ENCODE peak calls at places on chromosomes 4 and X, in nine cellular contexts. T is neural progenitor cell, B is OCI-LY7, W is PC-3, Y is hepatocyte, Q is MM.1S, G is SK-N-SH, L is HCT116, V is GM23338. N is an unnamed sample.
A peak's percentile ranks its signal among the peaks of the same experiment; 100 is the strongest.

GRCh38 chr4:12137556-12137955 is 708.9 kb upstream of the HS3ST1 start:
- DNase-seq in T (no peak), B (no peak), W (no peak), Y (no peak), Q (no peak), G (no peak), L (no peak), V (no peak), N (no peak)

GRCh38 chr4:145298885-145299284 is 118.5 kb upstream of the OTUD4 start:
- DNase-seq in T (no peak), B (peak; percentile 22), W (peak; percentile 62), Y (no peak), Q (peak; percentile 37), G (no peak), L (no peak), V (no peak), N (no peak)

GRCh38 chr4:125522588-125522987 is 207.8 kb downstream of the FAT4 start:
- DNase-seq in T (no peak), B (no peak), W (no peak), Y (no peak), Q (no peak), G (no peak), L (no peak), V (peak; percentile 14), N (no peak)

GRCh38 chrX:9316096-9316495 is 148.8 kb upstream of the TBL1X start:
- DNase-seq in T (no peak), B (no peak), W (no peak), Y (no peak), Q (no peak), G (no peak), L (no peak), V (no peak), N (no peak)

GRCh38 chr4:3783691-3784306 is 17.6 kb downstream of the ADRA2C start:
- DNase-seq in T (peak; percentile 75), B (no peak), W (peak; percentile 35), Y (peak; percentile 74), Q (no peak), G (no peak), L (no peak), V (peak; percentile 80), N (peak; percentile 48)

GRCh38 chr4:74543983-74544382 is 99.0 kb downstream of the AREG start:
- DNase-seq in T (no peak), B (no peak), W (no peak), Y (peak; percentile 16), Q (no peak), G (no peak), L (no peak), V (no peak), N (peak; percentile 87)

GRCh38 chr4:97987019-97987648 is 156.1 kb downstream of the STPG2 start:
- DNase-seq in T (peak; percentile 8), B (peak; percentile 24), W (peak; percentile 56), Y (peak; percentile 67), Q (peak; percentile 59), G (peak; percentile 41), L (peak; percentile 44), V (peak; percentile 64), N (peak; percentile 31)

GRCh38 chrX:153400146-153401132 is 711 bp downstream of the PNMA6E start:
- DNase-seq in T (peak; percentile 67), B (peak; percentile 63), W (peak; percentile 49), Y (no peak), Q (peak; percentile 48), G (peak; percentile 88), L (peak; percentile 35), V (peak; percentile 76), N (peak; percentile 24)

GRCh38 chr4:144666539-144667175 is 20.7 kb downstream of the HHIP start:
- DNase-seq in T (no peak), B (no peak), W (peak; percentile 72), Y (no peak), Q (no peak), G (no peak), L (peak; percentile 6), V (no peak), N (peak; percentile 24)

GRCh38 chr4:155007660-155008176 is 200.7 kb upstream of the NPY2R start:
- DNase-seq in T (no peak), B (no peak), W (peak; percentile 33), Y (no peak), Q (no peak), G (no peak), L (no peak), V (no peak), N (no peak)

GRCh38 chrX:3326721-3327120 is 19.7 kb downstream of the MXRA5 start:
- DNase-seq in T (no peak), B (no peak), W (no peak), Y (no peak), Q (no peak), G (no peak), L (no peak), V (no peak), N (peak; percentile 49)

GRCh38 chr4:157315968-157316367 is 95.4 kb downstream of the GRIA2 start:
- DNase-seq in T (no peak), B (no peak), W (peak; percentile 17), Y (no peak), Q (no peak), G (no peak), L (no peak), V (no peak), N (peak; percentile 7)

GRCh38 chrX:19225906-19226305 is 103.6 kb upstream of the ADGRG2 start:
- DNase-seq in T (peak; percentile 38), B (no peak), W (peak; percentile 61), Y (peak; percentile 20), Q (peak; percentile 12), G (peak; percentile 9), L (no peak), V (peak; percentile 43), N (no peak)

GRCh38 chrX:134186362-134187121 is 50.4 kb upstream of the CCDC160 start:
- DNase-seq in T (peak; percentile 16), B (no peak), W (peak; percentile 60), Y (no peak), Q (peak; percentile 87), G (no peak), L (no peak), V (no peak), N (no peak)

GRCh38 chr4:42750831-42751230 is 93.9 kb upstream of the ATP8A1 start:
- DNase-seq in T (peak; percentile 63), B (no peak), W (no peak), Y (no peak), Q (no peak), G (no peak), L (no peak), V (peak; percentile 5), N (no peak)

GRCh38 chrX:46904626-46905025 is 7.6 kb upstream of the JADE3 start:
- DNase-seq in T (no peak), B (no peak), W (no peak), Y (no peak), Q (no peak), G (no peak), L (no peak), V (no peak), N (no peak)

GRCh38 chr4:3013839-3014350 is 50.5 kb downstream of the GRK4 start:
- DNase-seq in T (no peak), B (no peak), W (no peak), Y (peak; percentile 70), Q (no peak), G (no peak), L (no peak), V (no peak), N (no peak)

GRCh38 chrX:8639949-8640348 is 92.0 kb downstream of the ANOS1 start:
- DNase-seq in T (peak; percentile 18), B (no peak), W (no peak), Y (no peak), Q (no peak), G (no peak), L (no peak), V (peak; percentile 9), N (no peak)

GRCh38 chr4:175071123-175071522 is 153.0 kb downstream of the ADAM29 start:
- DNase-seq in T (no peak), B (no peak), W (peak; percentile 5), Y (no peak), Q (no peak), G (no peak), L (no peak), V (no peak), N (no peak)

GRCh38 chr4:127586922-127587571 is 45.7 kb upstream of the INTU start:
- DNase-seq in T (peak; percentile 67), B (peak; percentile 22), W (peak; percentile 61), Y (peak; percentile 65), Q (peak; percentile 50), G (peak; percentile 44), L (peak; percentile 38), V (peak; percentile 86), N (peak; percentile 53)

GRCh38 chr4:173074501-173074946 is 94.1 kb upstream of the GALNT7 start:
- DNase-seq in T (peak; percentile 49), B (no peak), W (peak; percentile 73), Y (peak; percentile 68), Q (no peak), G (no peak), L (peak; percentile 4), V (peak; percentile 76), N (peak; percentile 51)
- TF ChIP-seq EZH2phosphoT487 in T (no peak), B (no peak), W (no peak), Y (no peak), Q (no peak), G (no peak), L (no peak), V (no peak), N (no peak)

DNA sequence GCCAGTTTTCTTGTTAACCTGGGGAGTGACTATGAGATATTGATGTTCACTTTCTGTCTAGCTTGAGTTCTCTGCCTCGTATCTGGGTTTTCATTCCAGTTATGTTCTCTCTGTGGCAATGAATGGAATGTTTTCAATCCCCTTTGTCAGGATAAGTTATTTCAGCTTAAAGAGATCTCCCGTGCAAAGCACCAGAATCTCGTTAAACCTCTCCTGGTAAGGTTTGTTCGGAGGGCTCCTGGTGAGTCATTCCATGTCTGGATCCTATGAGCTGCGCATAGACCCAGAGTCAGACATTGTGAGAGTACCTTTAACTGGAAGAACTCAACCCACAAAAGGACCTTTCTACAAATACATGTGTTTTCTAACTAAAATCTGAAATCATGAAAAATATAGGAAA is 51.0 kb downstream of the KDR start:
- DNase-seq in T (peak; percentile 56), B (no peak), W (peak; percentile 12), Y (peak; percentile 66), Q (no peak), G (no peak), L (no peak), V (no peak), N (no peak)
- H3K27ac ChIP-seq in T (no peak overlapping the region), B (no peak overlapping the region), W (no peak overlapping the region), Y (peak overlapping the region; percentile 73), Q (no peak overlapping the region), G (no peak overlapping the region), L (no peak overlapping the region), V (no peak overlapping the region), N (no peak overlapping the region)

DNA sequence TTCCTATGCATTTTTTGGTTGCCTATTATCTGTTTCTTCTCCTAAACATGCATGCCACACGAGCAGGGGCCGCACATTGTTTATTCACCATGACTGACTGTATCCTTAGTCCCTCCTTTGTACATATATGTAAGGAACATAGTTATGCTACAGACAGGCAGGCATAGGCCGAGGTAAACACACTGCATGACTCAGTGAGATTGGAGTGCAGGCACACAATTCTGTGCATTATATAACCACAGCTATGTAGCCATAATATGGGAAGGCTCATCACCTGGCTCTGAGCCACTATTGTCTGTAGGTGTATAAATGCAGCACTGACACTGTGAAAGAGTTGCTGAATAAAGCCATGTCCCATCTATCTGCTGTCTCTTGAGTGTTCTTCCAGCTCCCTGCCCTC is 431.6 kb downstream of the IDS start:
- DNase-seq in T (no peak), B (no peak), W (no peak), Y (no peak), Q (no peak), G (no peak), L (no peak), V (no peak), N (peak; percentile 3)
- TF ChIP-seq EZH2phosphoT487 in T (no peak), B (no peak), W (no peak), Y (no peak), Q (no peak), G (no peak), L (no peak), V (no peak), N (no peak)

GRCh38 chr4:87555751-87556619 is 26.8 kb upstream of the SPARCL1 start:
- DNase-seq in T (no peak), B (no peak), W (peak; percentile 89), Y (no peak), Q (no peak), G (no peak), L (no peak), V (no peak), N (peak; percentile 96)
- H3K27ac ChIP-seq in T (no peak overlapping the region), B (no peak overlapping the region), W (peak overlapping the region; percentile 88), Y (no peak overlapping the region), Q (no peak overlapping the region), G (peak overlapping the region; percentile 66), L (no peak overlapping the region), V (no peak overlapping the region), N (peak overlapping the region; percentile 74)

N was measured in GM23248.